ENCODE peak calls at places on chromosome 22, in nine cellular contexts. T is stomach, M is NB4, W is HCT116, G is body of pancreas, D is right lobe of liver, N is heart left ventricle, Z is ovary, H is IMR-90. K is an unnamed sample.

GRCh38 chr22:49693848-49694247 is 133.8 kb downstream of the BRD1 start:
- DNase-seq in T (peak), M (no peak), W (no peak), G (no peak), D (no peak), N (no peak), Z (no peak), H (no peak), K (no peak)

GRCh38 chr22:43823911-43824665 is 12.0 kb upstream of the EFCAB6 start:
- DNase-seq in T (peak), M (no peak), W (no peak), G (no peak), D (no peak), N (no peak), Z (no peak), H (no peak), K (no peak)

GRCh38 chr22:50526849-50527801 is 1.7 kb upstream of the SCO2 start:
- DNase-seq in T (peak), M (peak), W (no peak), G (no peak), D (peak), N (peak), Z (peak), H (no peak), K (no peak)

GRCh38 chr22:49161002-49161850 is 666.4 kb downstream of the BRD1 start:
- DNase-seq in T (no peak), M (no peak), W (no peak), G (no peak), D (no peak), N (no peak), Z (no peak), H (no peak), K (no peak)

GRCh38 chr22:36042240-36042639 is 13.6 kb upstream of the RBFOX2 start:
- DNase-seq in T (no peak), M (no peak), W (no peak), G (no peak), D (no peak), N (no peak), Z (no peak), H (no peak), K (no peak)

GRCh38 chr22:22618923-22619322 is 25.5 kb upstream of the GGTLC2 start:
- DNase-seq in T (no peak), M (no peak), W (no peak), G (no peak), D (no peak), N (no peak), Z (no peak), H (no peak), K (no peak)

GRCh38 chr22:44383652-44384562 is 71.2 kb upstream of the SHISAL1 start:
- DNase-seq in T (no peak), M (no peak), W (no peak), G (no peak), D (peak), N (peak), Z (no peak), H (no peak), K (no peak)

GRCh38 chr22:43521716-43522115 is 109.9 kb downstream of the MPPED1 start:
- DNase-seq in T (no peak), M (no peak), W (no peak), G (no peak), D (no peak), N (no peak), Z (no peak), H (no peak), K (no peak)

GRCh38 chr22:36439481-36440271 is 41.8 kb downstream of the TXN2 start:
- DNase-seq in T (no peak), M (peak), W (no peak), G (peak), D (peak), N (peak), Z (peak), H (peak), K (peak)

GRCh38 chr22:30206964-30207363 is 39.6 kb downstream of the LIF start:
- DNase-seq in T (peak), M (no peak), W (peak), G (peak), D (peak), N (no peak), Z (peak), H (peak), K (peak)

GRCh38 chr22:35070451-35071093 is 4.6 kb downstream of the ISX start:
- DNase-seq in T (no peak), M (no peak), W (no peak), G (no peak), D (no peak), N (no peak), Z (no peak), H (no peak), K (no peak)

GRCh38 chr22:33124471-33124870 is 66.3 kb upstream of the SYN3 start:
- DNase-seq in T (no peak), M (no peak), W (no peak), G (no peak), D (no peak), N (no peak), Z (no peak), H (no peak), K (no peak)

GRCh38 chr22:29784451-29785361 is 17.5 kb downstream of the UQCR10 start:
- DNase-seq in T (peak), M (no peak), W (no peak), G (peak), D (peak), N (no peak), Z (peak), H (peak), K (peak)

GRCh38 chr22:21937041-21937820 is 15.4 kb downstream of the PPM1F start:
- DNase-seq in T (peak), M (peak), W (no peak), G (peak), D (peak), N (peak), Z (no peak), H (no peak), K (no peak)

GRCh38 chr22:21446827-21447690 is 20.1 kb upstream of the TMEM191C start:
- DNase-seq in T (peak), M (no peak), W (no peak), G (peak), D (peak), N (peak), Z (no peak), H (no peak), K (no peak)

GRCh38 chr22:35589071-35589735 is 27.9 kb downstream of the MB start:
- DNase-seq in T (no peak), M (peak), W (peak), G (no peak), D (peak), N (no peak), Z (peak), H (peak), K (peak)

GRCh38 chr22:44537016-44537936 is 39.2 kb upstream of the RTL6 start:
- DNase-seq in T (no peak), M (no peak), W (no peak), G (no peak), D (no peak), N (no peak), Z (no peak), H (no peak), K (no peak)

GRCh38 chr22:43066844-43067385 is 22.3 kb downstream of the TTLL1 start:
- DNase-seq in T (no peak), M (no peak), W (peak), G (no peak), D (no peak), N (no peak), Z (no peak), H (peak), K (no peak)

GRCh38 chr22:40193429-40194421 is 16.0 kb downstream of the TNRC6B start:
- DNase-seq in T (no peak), M (no peak), W (no peak), G (no peak), D (no peak), N (no peak), Z (peak), H (peak), K (no peak)

GRCh38 chr22:38214248-38215056 is 12.7 kb downstream of the MAFF start:
- DNase-seq in T (peak), M (no peak), W (no peak), G (peak), D (peak), N (peak), Z (peak), H (peak), K (peak)
- TF ChIP-seq POLR2A in T (no peak), M (no peak), W (no peak), G (no peak), D (peak), N (no peak), Z (no peak), H (peak), K (no peak)

GRCh38 chr22:28268845-28269244 is 349.8 kb upstream of the PITPNB start:
- DNase-seq in T (no peak), M (no peak), W (no peak), G (no peak), D (no peak), N (peak), Z (no peak), H (no peak), K (no peak)
- H3K4me3 ChIP-seq in T (no peak), M (no peak), W (no peak), G (no peak), D (no peak), N (no peak), Z (no peak), H (no peak), K (no peak)

GRCh38 chr22:41543854-41544670 is at the start of gene POLR3H:
- DNase-seq in T (peak), M (peak), W (peak), G (peak), D (peak), N (peak), Z (peak), H (peak), K (peak)
- TF ChIP-seq POLR2A in T (no peak), M (peak), W (no peak), G (peak), D (peak), N (peak), Z (peak), H (peak), K (peak)

GRCh38 chr22:38452373-38453064 is 2.5 kb downstream of the KCNJ4 start:
- DNase-seq in T (no peak), M (no peak), W (no peak), G (peak), D (no peak), N (peak), Z (no peak), H (peak), K (peak)
- H3K4me3 ChIP-seq in T (no peak), M (no peak), W (no peak), G (no peak), D (no peak), N (peak), Z (no peak), H (no peak), K (no peak)

GRCh38 chr22:46073683-46074504 is 76.4 kb upstream of the PPARA start:
- DNase-seq in T (peak), M (peak), W (no peak), G (peak), D (peak), N (peak), Z (no peak), H (peak), K (peak)
- TF ChIP-seq POLR2A in T (no peak), M (no peak), W (no peak), G (peak), D (no peak), N (no peak), Z (no peak), H (peak), K (peak)

DNA sequence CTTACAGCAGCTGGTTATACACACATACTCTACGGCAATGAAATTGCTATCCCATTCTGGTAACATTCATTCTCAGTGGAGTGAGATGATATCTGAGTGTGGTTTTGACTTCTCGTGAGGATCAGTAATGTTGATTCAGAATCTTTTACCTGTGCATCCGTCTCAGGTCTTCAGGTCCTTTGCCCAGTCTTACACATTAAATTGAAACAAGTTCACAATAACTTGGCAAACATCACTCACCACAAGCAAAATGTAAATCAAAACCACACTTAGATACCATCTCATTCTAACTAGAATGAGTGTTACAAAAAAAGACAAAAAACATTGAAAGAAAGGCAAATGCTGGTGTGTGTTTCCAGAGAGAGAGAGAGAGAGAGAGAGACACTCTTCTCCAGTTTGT is 14.0 kb downstream of the RGL4 start:
- DNase-seq in T (no peak), M (no peak), W (no peak), G (no peak), D (no peak), N (no peak), Z (no peak), H (no peak), K (no peak)
- H3K4me3 ChIP-seq in T (no peak), M (no peak), W (no peak), G (no peak), D (no peak), N (no peak), Z (no peak), H (no peak), K (no peak)

GRCh38 chr22:19478466-19479357 is at the start of gene UFD1:
- DNase-seq in T (peak), M (peak), W (no peak), G (peak), D (peak), N (peak), Z (peak), H (peak), K (peak)
- TF ChIP-seq POLR2A in T (no peak), M (peak), W (no peak), G (peak), D (peak), N (no peak), Z (no peak), H (peak), K (no peak)

DNA sequence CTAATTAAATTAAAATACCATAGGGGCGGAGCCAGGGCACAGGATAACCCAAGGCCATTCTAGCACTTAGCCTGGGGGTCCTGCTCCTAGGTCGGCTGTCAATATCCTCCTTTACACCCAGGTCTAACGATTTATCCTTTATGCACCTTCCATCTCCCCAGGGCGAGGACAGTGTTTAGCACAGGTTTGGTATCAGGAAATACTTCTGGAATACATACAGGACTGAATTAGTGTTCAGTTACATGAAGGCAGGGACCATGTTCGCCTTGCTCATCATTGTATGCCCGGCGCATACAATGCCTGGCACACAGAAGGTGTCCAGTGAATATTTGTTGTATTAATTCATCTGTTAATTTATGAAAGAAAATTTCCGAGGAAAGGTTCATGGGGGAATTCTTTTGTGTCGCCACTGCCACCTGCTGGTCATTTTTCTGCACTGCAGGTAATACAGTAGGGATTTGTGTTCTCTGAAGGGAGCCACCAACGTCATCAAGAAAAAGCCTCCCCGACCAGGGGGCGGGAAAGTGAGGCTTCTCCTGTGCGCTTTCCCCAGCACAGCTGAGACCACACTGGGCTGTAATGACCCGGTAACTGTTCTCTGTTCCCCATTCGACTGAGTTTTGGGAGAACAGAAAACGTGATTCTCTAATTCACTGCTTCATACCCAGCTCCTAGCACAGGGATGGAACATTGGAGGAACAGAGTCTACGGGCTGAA is 68.7 kb upstream of the ASPHD2 start:
- DNase-seq in T (peak), M (peak), W (peak), G (peak), D (peak), N (peak), Z (peak), H (peak), K (peak)
- H3K4me3 ChIP-seq in T (no peak), M (no peak), W (peak), G (no peak), D (no peak), N (no peak), Z (no peak), H (no peak), K (no peak)

DNA sequence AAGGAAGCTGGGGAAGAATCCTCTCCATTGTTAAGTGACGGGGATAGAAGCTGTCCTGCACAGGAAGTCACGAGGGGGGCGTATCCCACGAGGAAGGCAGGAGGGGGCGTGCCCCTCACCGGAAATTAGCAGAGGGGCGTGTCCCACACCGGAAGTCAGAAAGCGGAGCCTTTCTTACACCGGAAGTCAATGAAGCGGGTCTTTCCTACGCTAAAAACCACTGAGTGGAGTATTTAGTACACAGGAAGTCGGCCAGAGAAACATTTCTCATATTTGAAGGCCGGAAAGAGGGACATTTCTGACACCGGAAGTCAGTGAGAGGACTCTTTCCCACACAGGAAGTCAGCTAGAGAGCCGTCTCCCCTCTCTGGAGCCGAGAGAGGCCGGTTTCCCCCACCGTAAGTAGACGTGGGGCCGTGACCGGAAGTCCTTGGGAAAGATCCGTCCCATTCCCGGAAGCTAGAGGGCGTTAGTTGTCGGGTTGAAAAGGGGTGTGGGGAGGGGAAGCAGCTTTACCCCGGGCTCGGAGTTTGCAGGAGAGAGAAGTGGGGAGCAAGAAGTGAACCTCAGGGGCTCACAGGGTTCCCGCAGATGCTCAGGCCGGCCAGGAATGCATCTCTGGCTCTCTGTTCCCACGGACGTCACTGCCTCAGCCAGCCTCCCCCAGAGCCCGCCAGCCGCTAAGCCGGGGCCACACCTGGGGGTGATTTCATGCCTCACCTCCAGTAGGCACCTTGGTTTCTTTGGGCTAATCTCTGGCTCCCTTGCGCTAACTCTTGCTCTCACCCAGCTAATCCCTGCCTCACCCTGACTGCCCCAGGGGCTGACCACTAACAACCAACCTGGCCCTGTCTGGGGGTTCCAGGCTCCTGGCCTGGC is 15.4 kb downstream of the MIAT start:
- DNase-seq in T (peak), M (peak), W (peak), G (peak), D (peak), N (peak), Z (peak), H (peak), K (peak)
- TF ChIP-seq POLR2A in T (no peak), M (peak), W (peak), G (peak), D (peak), N (peak), Z (peak), H (peak), K (no peak)

DNA sequence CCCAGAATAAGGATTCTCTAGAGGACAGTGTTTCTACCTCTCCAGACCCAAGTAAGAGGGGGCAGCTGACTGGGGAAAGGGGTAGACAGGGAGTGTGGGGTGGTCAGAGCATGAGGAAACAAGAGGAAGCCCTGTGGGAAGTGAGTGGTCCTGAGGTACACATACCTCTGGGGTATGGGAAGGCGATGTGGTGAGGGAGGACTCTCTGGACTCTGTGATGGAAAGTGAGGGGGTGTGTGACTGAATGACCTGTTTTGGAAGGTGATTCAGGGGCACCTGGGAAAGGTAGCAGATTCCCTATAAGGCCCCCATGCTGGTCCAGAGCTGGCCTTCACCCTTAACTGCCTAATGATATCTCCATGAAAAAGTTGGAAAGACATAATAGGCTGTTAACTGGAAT is 80.1 kb downstream of the DEPDC5 start:
- DNase-seq in T (no peak), M (no peak), W (no peak), G (no peak), D (no peak), N (no peak), Z (no peak), H (no peak), K (no peak)
- H3K4me3 ChIP-seq in T (no peak), M (no peak), W (no peak), G (no peak), D (no peak), N (no peak), Z (no peak), H (no peak), K (no peak)

K was measured in uterus.